ENCODE peak calls at places on chromosomes 13 and 19, in five cellular contexts. One of them, this sample, is unnamed.

GRCh38 chr19:43524922-43525835 is 1.8 kb downstream of the ETHE1 start:
- DNase-seq in tibial nerve: peak; percentile 31
- DNase-seq in hepatocyte: peak; percentile 75
- DNase-seq in H1: peak; percentile 63
- DNase-seq in H9: peak; percentile 64
- DNase-seq in this sample: peak; percentile 85

GRCh38 chr13:110445183-110445582 is 116.3 kb downstream of the RAB20 start:
- DNase-seq in tibial nerve: no peak
- DNase-seq in hepatocyte: no peak
- DNase-seq in H1: no peak
- DNase-seq in H9: no peak
- DNase-seq in this sample: no peak

GRCh38 chr19:32691952-32692726 is 518 bp downstream of the NUDT19 start:
- DNase-seq in tibial nerve: no peak
- DNase-seq in hepatocyte: peak; percentile 63
- DNase-seq in H1: peak; percentile 72
- DNase-seq in H9: peak; percentile 51
- DNase-seq in this sample: peak; percentile 51

GRCh38 chr13:57136093-57136492 is 4.6 kb upstream of the PRR20A start:
- DNase-seq in tibial nerve: no peak
- DNase-seq in hepatocyte: no peak
- DNase-seq in H1: no peak
- DNase-seq in H9: no peak
- DNase-seq in this sample: no peak

GRCh38 chr19:39126593-39127187 is 1.1 kb downstream of the PAK4 start:
- DNase-seq in tibial nerve: no peak
- DNase-seq in hepatocyte: peak; percentile 85
- DNase-seq in H1: no peak
- DNase-seq in H9: no peak
- DNase-seq in this sample: no peak

GRCh38 chr19:18895038-18895827 is 725 bp downstream of the CERS1 start:
- DNase-seq in tibial nerve: no peak
- DNase-seq in hepatocyte: peak; percentile 50
- DNase-seq in H1: peak; percentile 80
- DNase-seq in H9: peak; percentile 82
- DNase-seq in this sample: peak; percentile 40

GRCh38 chr19:1495051-1495798 is 4.2 kb downstream of the REEP6 start:
- DNase-seq in tibial nerve: no peak
- DNase-seq in hepatocyte: no peak
- DNase-seq in H1: no peak
- DNase-seq in H9: no peak
- DNase-seq in this sample: no peak

GRCh38 chr13:41065098-41065497 is 3.8 kb downstream of the WBP4 start:
- DNase-seq in tibial nerve: no peak
- DNase-seq in hepatocyte: peak; percentile 22
- DNase-seq in H1: no peak
- DNase-seq in H9: no peak
- DNase-seq in this sample: no peak

GRCh38 chr19:4553092-4553695 is 6.3 kb downstream of the SEMA6B start:
- DNase-seq in tibial nerve: no peak
- DNase-seq in hepatocyte: no peak
- DNase-seq in H1: no peak
- DNase-seq in H9: no peak
- DNase-seq in this sample: no peak

GRCh38 chr13:75481176-75482069 is 546 bp downstream of the TBC1D4 start:
- DNase-seq in tibial nerve: no peak
- DNase-seq in hepatocyte: peak; percentile 51
- DNase-seq in H1: peak; percentile 86
- DNase-seq in H9: peak; percentile 52
- DNase-seq in this sample: no peak

GRCh38 chr19:14476663-14477401 is 1.7 kb upstream of the PTGER1 start:
- DNase-seq in tibial nerve: no peak
- DNase-seq in hepatocyte: peak; percentile 66
- DNase-seq in H1: peak; percentile 50
- DNase-seq in H9: no peak
- DNase-seq in this sample: peak; percentile 73

GRCh38 chr19:14476307-14476662 is 1.1 kb upstream of the PTGER1 start:
- DNase-seq in tibial nerve: no peak
- DNase-seq in hepatocyte: no peak
- DNase-seq in H1: no peak
- DNase-seq in H9: no peak
- DNase-seq in this sample: no peak

GRCh38 chr19:14473915-14474578 is 1.1 kb downstream of the PTGER1 start:
- DNase-seq in tibial nerve: no peak
- DNase-seq in hepatocyte: peak; percentile 4
- DNase-seq in H1: peak; percentile 47
- DNase-seq in H9: no peak
- DNase-seq in this sample: no peak

GRCh38 chr19:14474827-14475226 is 327 bp downstream of the PTGER1 start:
- DNase-seq in tibial nerve: no peak
- DNase-seq in hepatocyte: no peak
- DNase-seq in H1: no peak
- DNase-seq in H9: no peak
- DNase-seq in this sample: no peak

DNA sequence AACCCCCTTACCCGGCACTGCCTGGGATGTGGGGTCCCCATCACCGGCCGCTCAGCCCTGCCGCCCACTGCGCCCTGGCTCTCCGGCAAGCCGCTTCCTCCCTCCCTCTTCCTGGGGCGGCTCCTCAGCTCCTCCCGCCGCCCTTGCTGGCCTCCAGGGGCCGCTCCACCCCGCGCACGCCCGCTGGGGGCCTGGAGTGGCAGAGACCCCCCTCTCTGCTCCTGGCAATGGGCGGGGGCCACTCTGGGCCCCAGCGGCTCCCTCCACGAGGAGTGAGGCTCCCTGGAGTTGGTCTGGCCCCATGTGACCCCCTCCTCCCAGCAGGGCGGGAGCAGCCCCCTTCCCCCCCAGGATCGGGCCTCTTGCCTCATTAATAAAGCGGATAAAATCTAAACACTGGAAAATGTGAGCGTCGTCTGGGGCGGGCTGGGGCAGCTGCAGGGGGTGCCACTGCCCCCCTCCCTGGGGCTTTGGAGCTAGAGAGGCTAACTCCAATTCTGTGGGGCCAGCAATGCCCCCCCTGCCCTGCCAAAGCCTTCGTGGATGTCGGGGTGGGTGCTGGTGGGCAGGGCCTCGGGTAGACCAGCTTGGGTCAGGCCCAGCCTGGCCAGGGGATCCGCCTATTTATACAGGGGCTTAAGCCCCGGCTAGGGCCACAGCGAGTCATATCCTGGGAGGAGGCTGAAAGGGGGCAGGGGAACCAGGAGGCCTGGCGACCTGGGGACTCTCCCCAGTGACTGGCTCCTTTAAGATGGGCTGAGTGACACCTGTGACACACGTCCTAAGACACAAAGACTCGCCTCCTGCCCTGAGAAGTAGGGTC is at the start of gene PTGER1:
- DNase-seq in tibial nerve: no peak
- DNase-seq in hepatocyte: peak; percentile 74
- DNase-seq in H1: peak; percentile 76
- DNase-seq in H9: peak; percentile 69
- DNase-seq in this sample: no peak
- H3K4me1 ChIP-seq in tibial nerve: peaks cover 19% of the 10 kb centered on the region
- H3K4me1 ChIP-seq in hepatocyte: peaks cover 37% of the 10 kb centered on the region
- H3K4me1 ChIP-seq in H1: peaks cover 29% of the 10 kb centered on the region
- H3K4me1 ChIP-seq in H9: no peaks in the 10 kb centered on the region
- H3K4me1 ChIP-seq in this sample: peaks cover 50% of the 10 kb centered on the region

GRCh38 chr19:29662604-29663404 is 2.5 kb upstream of the PLEKHF1 start:
- DNase-seq in tibial nerve: no peak
- DNase-seq in hepatocyte: peak; percentile 76
- DNase-seq in H1: no peak
- DNase-seq in H9: no peak
- DNase-seq in this sample: peak; percentile 93

GRCh38 chr19:29665215-29665825 is at the start of gene PLEKHF1:
- DNase-seq in tibial nerve: peak; percentile 86
- DNase-seq in hepatocyte: peak; percentile 92
- DNase-seq in H1: peak; percentile 96
- DNase-seq in H9: peak; percentile 87
- DNase-seq in this sample: peak; percentile 87

GRCh38 chr19:29663861-29664752 is 1.2 kb upstream of the PLEKHF1 start:
- DNase-seq in tibial nerve: no peak
- DNase-seq in hepatocyte: no peak
- DNase-seq in H1: no peak
- DNase-seq in H9: no peak
- DNase-seq in this sample: peak; percentile 69

GRCh38 chr19:29665826-29666633 is 769 bp downstream of the PLEKHF1 start:
- DNase-seq in tibial nerve: no peak
- DNase-seq in hepatocyte: peak; percentile 39
- DNase-seq in H1: peak; percentile 71
- DNase-seq in H9: peak; percentile 86
- DNase-seq in this sample: peak; percentile 79

DNA sequence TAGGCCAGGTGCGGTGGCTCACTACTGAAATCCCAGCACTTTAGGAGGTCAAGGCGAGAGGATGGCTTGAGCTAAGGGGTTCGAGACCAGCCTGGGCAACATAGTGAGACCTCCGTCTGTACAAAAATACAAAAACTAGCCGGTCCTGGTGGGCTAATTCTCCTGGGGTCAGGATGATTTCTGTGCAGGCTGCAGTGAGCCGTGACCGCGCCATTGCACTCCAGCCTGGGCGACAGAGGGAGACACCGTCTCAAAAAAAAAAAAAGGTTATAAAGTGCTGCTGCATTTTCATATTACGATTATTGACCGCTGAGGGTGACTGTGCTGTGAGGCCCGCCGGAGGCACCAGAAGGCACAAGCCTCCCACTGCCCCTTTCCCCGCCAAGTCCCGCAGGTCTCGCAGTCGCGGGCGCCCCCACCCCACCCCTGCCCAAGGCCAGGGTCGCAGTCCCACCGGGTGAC is 477 bp upstream of the PLEKHF1 start:
- DNase-seq in tibial nerve: no peak
- DNase-seq in hepatocyte: no peak
- DNase-seq in H1: no peak
- DNase-seq in H9: no peak
- DNase-seq in this sample: no peak
- H3K4me1 ChIP-seq in tibial nerve: peaks cover 41% of the 10 kb centered on the region
- H3K4me1 ChIP-seq in hepatocyte: peaks cover 36% of the 10 kb centered on the region
- H3K4me1 ChIP-seq in H1: peaks cover 19% of the 10 kb centered on the region
- H3K4me1 ChIP-seq in H9: peaks cover 8% of the 10 kb centered on the region
- H3K4me1 ChIP-seq in this sample: no peaks in the 10 kb centered on the region

GRCh38 chr19:6059996-6060599 is 50.2 kb downstream of the RFX2 start:
- DNase-seq in tibial nerve: no peak
- DNase-seq in hepatocyte: no peak
- DNase-seq in H1: no peak
- DNase-seq in H9: no peak
- DNase-seq in this sample: peak; percentile 47
- H3K4me1 ChIP-seq in tibial nerve: peaks cover 34% of the 10 kb centered on the region
- H3K4me1 ChIP-seq in hepatocyte: peaks cover 12% of the 10 kb centered on the region
- H3K4me1 ChIP-seq in H1: no peaks in the 10 kb centered on the region
- H3K4me1 ChIP-seq in H9: no peaks in the 10 kb centered on the region
- H3K4me1 ChIP-seq in this sample: peaks cover 6% of the 10 kb centered on the region

DNA sequence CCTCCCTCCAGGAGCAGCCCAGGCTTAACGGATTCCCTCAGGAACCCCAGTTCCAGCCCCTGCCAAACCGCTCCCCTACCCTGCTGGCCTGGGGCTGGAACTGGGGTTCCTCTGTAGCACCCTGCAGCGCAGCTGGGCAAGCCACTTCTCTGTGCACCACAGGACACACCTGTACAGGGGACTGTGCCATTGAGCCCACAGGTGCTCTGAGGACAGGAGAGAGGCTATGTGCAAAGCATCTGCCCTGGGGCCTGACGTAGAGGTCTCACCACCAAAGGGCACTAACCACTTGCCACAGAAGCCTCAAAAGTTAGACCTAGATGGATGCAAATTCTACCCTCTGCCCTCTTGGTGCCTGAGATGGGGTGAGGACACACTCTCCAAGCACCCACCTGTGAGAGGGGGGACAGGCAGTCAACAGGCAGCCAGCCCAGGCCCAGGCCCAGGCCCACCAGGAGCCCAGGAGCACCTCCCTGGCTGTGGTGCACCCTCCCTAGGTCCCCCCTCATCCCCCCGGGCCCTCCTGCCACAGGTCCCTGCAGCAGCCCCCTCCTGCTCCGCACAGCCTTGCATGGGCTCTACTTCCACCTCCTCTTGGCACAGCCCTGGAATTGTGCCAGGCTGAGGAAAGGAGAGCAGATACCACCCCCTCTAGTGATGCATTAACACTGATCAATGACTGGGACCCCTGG is 27.6 kb upstream of the SLC35E1 start:
- DNase-seq in tibial nerve: no peak
- DNase-seq in hepatocyte: no peak
- DNase-seq in H1: no peak
- DNase-seq in H9: no peak
- DNase-seq in this sample: no peak
- H3K4me1 ChIP-seq in tibial nerve: peaks cover 4% of the 10 kb centered on the region
- H3K4me1 ChIP-seq in hepatocyte: no peaks in the 10 kb centered on the region
- H3K4me1 ChIP-seq in H1: no peaks in the 10 kb centered on the region
- H3K4me1 ChIP-seq in H9: no peaks in the 10 kb centered on the region
- H3K4me1 ChIP-seq in this sample: no peaks in the 10 kb centered on the region

GRCh38 chr19:49356382-49356781 is 5.8 kb downstream of the TEAD2 start:
- DNase-seq in tibial nerve: no peak
- DNase-seq in hepatocyte: no peak
- DNase-seq in H1: no peak
- DNase-seq in H9: no peak
- DNase-seq in this sample: no peak

GRCh38 chr19:49359851-49360845 is 2.1 kb downstream of the TEAD2 start:
- DNase-seq in tibial nerve: no peak
- DNase-seq in hepatocyte: no peak
- DNase-seq in H1: no peak
- DNase-seq in H9: no peak
- DNase-seq in this sample: no peak

GRCh38 chr19:49361438-49362047 is 673 bp downstream of the TEAD2 start:
- DNase-seq in tibial nerve: peak; percentile 55
- DNase-seq in hepatocyte: peak; percentile 94
- DNase-seq in H1: no peak
- DNase-seq in H9: peak; percentile 73
- DNase-seq in this sample: peak; percentile 77

GRCh38 chr19:49357186-49357585 is 5.0 kb downstream of the TEAD2 start:
- DNase-seq in tibial nerve: no peak
- DNase-seq in hepatocyte: no peak
- DNase-seq in H1: no peak
- DNase-seq in H9: no peak
- DNase-seq in this sample: no peak

DNA sequence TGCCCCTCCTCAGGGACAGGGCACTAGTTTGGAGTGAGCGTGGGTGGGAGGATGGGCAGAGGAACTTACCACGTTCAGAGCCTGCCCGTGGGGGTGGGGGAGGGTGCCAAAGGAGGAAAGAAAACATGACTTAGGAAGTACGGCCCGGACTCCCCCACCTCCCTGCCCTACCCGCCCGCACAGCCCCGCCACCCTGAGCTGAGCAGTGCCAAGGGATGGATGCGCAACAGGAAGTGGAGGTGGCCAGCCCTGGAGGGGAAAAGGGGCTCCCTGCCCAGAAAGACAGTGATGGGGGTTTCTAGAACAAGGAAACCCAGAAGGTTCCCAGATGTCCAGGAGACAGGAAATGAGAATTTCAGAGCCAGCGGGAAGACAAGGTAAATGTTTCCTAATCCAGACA is 6.3 kb downstream of the TEAD2 start:
- DNase-seq in tibial nerve: no peak
- DNase-seq in hepatocyte: no peak
- DNase-seq in H1: no peak
- DNase-seq in H9: no peak
- DNase-seq in this sample: no peak
- H3K4me1 ChIP-seq in tibial nerve: peaks cover 4% of the 10 kb centered on the region
- H3K4me1 ChIP-seq in hepatocyte: no peaks in the 10 kb centered on the region
- H3K4me1 ChIP-seq in H1: peaks cover 6% of the 10 kb centered on the region
- H3K4me1 ChIP-seq in H9: no peaks in the 10 kb centered on the region
- H3K4me1 ChIP-seq in this sample: peaks cover 1% of the 10 kb centered on the region

This sample was measured in tibial artery.